ENCODE peak calls at places on chromosomes 2 and 18, in ten cellular contexts. One of them, this sample, is unnamed.

GRCh38 chr2:219475697-219476604 is 22.7 kb upstream of the GMPPA start:
- DNase-seq in keratinocyte: no peak
- DNase-seq in psoas muscle: peak
- DNase-seq in ascending aorta: peak
- DNase-seq in AG10803: peak
- DNase-seq in endothelial cell: peak
- DNase-seq in lower leg skin: no peak
- DNase-seq in choroid plexus epithelial cell: peak
- DNase-seq in ovary: peak
- DNase-seq in natural killer cell: peak
- DNase-seq in this sample: peak

GRCh38 chr2:54649191-54649590 is 74.3 kb upstream of the EML6 start:
- DNase-seq in keratinocyte: no peak
- DNase-seq in psoas muscle: no peak
- DNase-seq in ascending aorta: no peak
- DNase-seq in AG10803: no peak
- DNase-seq in endothelial cell: no peak
- DNase-seq in lower leg skin: no peak
- DNase-seq in choroid plexus epithelial cell: no peak
- DNase-seq in ovary: no peak
- DNase-seq in natural killer cell: no peak
- DNase-seq in this sample: no peak

GRCh38 chr18:10754128-10754527 is 228.3 kb downstream of the NAPG start:
- DNase-seq in keratinocyte: no peak
- DNase-seq in psoas muscle: no peak
- DNase-seq in ascending aorta: no peak
- DNase-seq in AG10803: no peak
- DNase-seq in endothelial cell: no peak
- DNase-seq in lower leg skin: no peak
- DNase-seq in choroid plexus epithelial cell: no peak
- DNase-seq in ovary: no peak
- DNase-seq in natural killer cell: no peak
- DNase-seq in this sample: no peak

GRCh38 chr2:118059919-118060478 is 28.3 kb upstream of the INSIG2 start:
- DNase-seq in keratinocyte: no peak
- DNase-seq in psoas muscle: no peak
- DNase-seq in ascending aorta: no peak
- DNase-seq in AG10803: peak
- DNase-seq in endothelial cell: no peak
- DNase-seq in lower leg skin: no peak
- DNase-seq in choroid plexus epithelial cell: peak
- DNase-seq in ovary: no peak
- DNase-seq in natural killer cell: no peak
- DNase-seq in this sample: no peak

GRCh38 chr18:47883771-47884413 is 46.6 kb downstream of the SMAD2 start:
- DNase-seq in keratinocyte: peak
- DNase-seq in psoas muscle: no peak
- DNase-seq in ascending aorta: no peak
- DNase-seq in AG10803: peak
- DNase-seq in endothelial cell: no peak
- DNase-seq in lower leg skin: no peak
- DNase-seq in choroid plexus epithelial cell: peak
- DNase-seq in ovary: peak
- DNase-seq in natural killer cell: no peak
- DNase-seq in this sample: no peak

GRCh38 chr2:142822190-142822589 is 55.3 kb upstream of the KYNU start:
- DNase-seq in keratinocyte: no peak
- DNase-seq in psoas muscle: no peak
- DNase-seq in ascending aorta: no peak
- DNase-seq in AG10803: no peak
- DNase-seq in endothelial cell: no peak
- DNase-seq in lower leg skin: no peak
- DNase-seq in choroid plexus epithelial cell: peak
- DNase-seq in ovary: no peak
- DNase-seq in natural killer cell: no peak
- DNase-seq in this sample: no peak

GRCh38 chr2:119488245-119489182 is 35.8 kb downstream of the SCTR start:
- DNase-seq in keratinocyte: no peak
- DNase-seq in psoas muscle: no peak
- DNase-seq in ascending aorta: no peak
- DNase-seq in AG10803: no peak
- DNase-seq in endothelial cell: no peak
- DNase-seq in lower leg skin: peak
- DNase-seq in choroid plexus epithelial cell: no peak
- DNase-seq in ovary: no peak
- DNase-seq in natural killer cell: no peak
- DNase-seq in this sample: no peak

GRCh38 chr2:213317929-213318328 is 33.7 kb downstream of the SPAG16 start:
- DNase-seq in keratinocyte: no peak
- DNase-seq in psoas muscle: no peak
- DNase-seq in ascending aorta: no peak
- DNase-seq in AG10803: peak
- DNase-seq in endothelial cell: no peak
- DNase-seq in lower leg skin: no peak
- DNase-seq in choroid plexus epithelial cell: peak
- DNase-seq in ovary: no peak
- DNase-seq in natural killer cell: no peak
- DNase-seq in this sample: no peak

GRCh38 chr18:38611036-38611964 is 1045.7 kb upstream of the CELF4 start:
- DNase-seq in keratinocyte: no peak
- DNase-seq in psoas muscle: no peak
- DNase-seq in ascending aorta: no peak
- DNase-seq in AG10803: no peak
- DNase-seq in endothelial cell: no peak
- DNase-seq in lower leg skin: no peak
- DNase-seq in choroid plexus epithelial cell: no peak
- DNase-seq in ovary: no peak
- DNase-seq in natural killer cell: no peak
- DNase-seq in this sample: no peak

GRCh38 chr2:95023222-95023597 is 2.3 kb upstream of the MAL start:
- DNase-seq in keratinocyte: no peak
- DNase-seq in psoas muscle: no peak
- DNase-seq in ascending aorta: no peak
- DNase-seq in AG10803: no peak
- DNase-seq in endothelial cell: no peak
- DNase-seq in lower leg skin: no peak
- DNase-seq in choroid plexus epithelial cell: no peak
- DNase-seq in ovary: no peak
- DNase-seq in natural killer cell: no peak
- DNase-seq in this sample: no peak

DNA sequence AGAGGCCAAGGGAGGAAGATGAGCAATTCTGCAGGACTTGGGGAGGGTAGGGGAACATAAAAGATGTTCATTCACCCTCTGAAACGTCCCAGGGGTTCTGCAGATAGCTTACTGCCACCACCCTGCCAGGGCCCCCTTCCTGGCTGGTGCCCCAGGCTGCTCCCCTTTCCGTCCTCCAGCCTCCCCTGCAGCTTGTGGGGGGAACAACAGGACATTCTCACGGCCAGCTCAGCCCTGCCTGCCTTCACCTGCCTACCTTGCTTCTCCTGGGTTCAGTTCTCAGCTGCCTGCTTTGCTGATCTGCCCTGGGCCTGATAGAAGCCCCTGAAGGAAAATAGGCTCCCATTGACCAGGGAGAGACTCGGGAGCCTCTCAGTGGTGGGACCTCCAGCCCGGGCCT is 251.1 kb downstream of the CELF4 start:
- DNase-seq in keratinocyte: no peak
- DNase-seq in psoas muscle: no peak
- DNase-seq in ascending aorta: no peak
- DNase-seq in AG10803: no peak
- DNase-seq in endothelial cell: no peak
- DNase-seq in lower leg skin: no peak
- DNase-seq in choroid plexus epithelial cell: no peak
- DNase-seq in ovary: no peak
- DNase-seq in natural killer cell: no peak
- DNase-seq in this sample: no peak
- TF ChIP-seq CTCF in keratinocyte: no peak
- TF ChIP-seq CTCF in psoas muscle: no peak
- TF ChIP-seq CTCF in ascending aorta: no peak
- TF ChIP-seq CTCF in AG10803: no peak
- TF ChIP-seq CTCF in endothelial cell: no peak
- TF ChIP-seq CTCF in lower leg skin: no peak
- TF ChIP-seq CTCF in choroid plexus epithelial cell: no peak
- TF ChIP-seq CTCF in ovary: no peak
- TF ChIP-seq CTCF in natural killer cell: no peak
- TF ChIP-seq CTCF in this sample: no peak

GRCh38 chr2:218465987-218466633 is 47.2 kb downstream of the VIL1 start:
- DNase-seq in keratinocyte: no peak
- DNase-seq in psoas muscle: no peak
- DNase-seq in ascending aorta: no peak
- DNase-seq in AG10803: peak
- DNase-seq in endothelial cell: no peak
- DNase-seq in lower leg skin: no peak
- DNase-seq in choroid plexus epithelial cell: peak
- DNase-seq in ovary: no peak
- DNase-seq in natural killer cell: no peak
- DNase-seq in this sample: no peak
- TF ChIP-seq CTCF in keratinocyte: peak
- TF ChIP-seq CTCF in psoas muscle: peak
- TF ChIP-seq CTCF in ascending aorta: peak
- TF ChIP-seq CTCF in AG10803: peak
- TF ChIP-seq CTCF in endothelial cell: peak
- TF ChIP-seq CTCF in lower leg skin: no peak
- TF ChIP-seq CTCF in choroid plexus epithelial cell: peak
- TF ChIP-seq CTCF in ovary: peak
- TF ChIP-seq CTCF in natural killer cell: peak
- TF ChIP-seq CTCF in this sample: peak

GRCh38 chr18:7876354-7876753 is 309.2 kb downstream of the PTPRM start:
- DNase-seq in keratinocyte: no peak
- DNase-seq in psoas muscle: no peak
- DNase-seq in ascending aorta: no peak
- DNase-seq in AG10803: no peak
- DNase-seq in endothelial cell: no peak
- DNase-seq in lower leg skin: no peak
- DNase-seq in choroid plexus epithelial cell: no peak
- DNase-seq in ovary: no peak
- DNase-seq in natural killer cell: no peak
- DNase-seq in this sample: no peak

GRCh38 chr18:7878265-7879173 is 311.4 kb downstream of the PTPRM start:
- DNase-seq in keratinocyte: no peak
- DNase-seq in psoas muscle: no peak
- DNase-seq in ascending aorta: no peak
- DNase-seq in AG10803: no peak
- DNase-seq in endothelial cell: no peak
- DNase-seq in lower leg skin: no peak
- DNase-seq in choroid plexus epithelial cell: no peak
- DNase-seq in ovary: no peak
- DNase-seq in natural killer cell: no peak
- DNase-seq in this sample: no peak

GRCh38 chr18:7879717-7880116 is 312.6 kb downstream of the PTPRM start:
- DNase-seq in keratinocyte: no peak
- DNase-seq in psoas muscle: no peak
- DNase-seq in ascending aorta: no peak
- DNase-seq in AG10803: no peak
- DNase-seq in endothelial cell: no peak
- DNase-seq in lower leg skin: no peak
- DNase-seq in choroid plexus epithelial cell: no peak
- DNase-seq in ovary: no peak
- DNase-seq in natural killer cell: no peak
- DNase-seq in this sample: no peak

GRCh38 chr18:7873316-7873715 is 306.2 kb downstream of the PTPRM start:
- DNase-seq in keratinocyte: no peak
- DNase-seq in psoas muscle: no peak
- DNase-seq in ascending aorta: no peak
- DNase-seq in AG10803: no peak
- DNase-seq in endothelial cell: no peak
- DNase-seq in lower leg skin: no peak
- DNase-seq in choroid plexus epithelial cell: no peak
- DNase-seq in ovary: no peak
- DNase-seq in natural killer cell: no peak
- DNase-seq in this sample: no peak

GRCh38 chr18:7877609-7878008 is 310.5 kb downstream of the PTPRM start:
- DNase-seq in keratinocyte: no peak
- DNase-seq in psoas muscle: no peak
- DNase-seq in ascending aorta: no peak
- DNase-seq in AG10803: no peak
- DNase-seq in endothelial cell: no peak
- DNase-seq in lower leg skin: no peak
- DNase-seq in choroid plexus epithelial cell: peak
- DNase-seq in ovary: no peak
- DNase-seq in natural killer cell: no peak
- DNase-seq in this sample: no peak
- TF ChIP-seq CTCF in keratinocyte: no peak
- TF ChIP-seq CTCF in psoas muscle: no peak
- TF ChIP-seq CTCF in ascending aorta: no peak
- TF ChIP-seq CTCF in AG10803: no peak
- TF ChIP-seq CTCF in endothelial cell: no peak
- TF ChIP-seq CTCF in lower leg skin: no peak
- TF ChIP-seq CTCF in choroid plexus epithelial cell: peak
- TF ChIP-seq CTCF in ovary: no peak
- TF ChIP-seq CTCF in natural killer cell: no peak
- TF ChIP-seq CTCF in this sample: no peak

DNA sequence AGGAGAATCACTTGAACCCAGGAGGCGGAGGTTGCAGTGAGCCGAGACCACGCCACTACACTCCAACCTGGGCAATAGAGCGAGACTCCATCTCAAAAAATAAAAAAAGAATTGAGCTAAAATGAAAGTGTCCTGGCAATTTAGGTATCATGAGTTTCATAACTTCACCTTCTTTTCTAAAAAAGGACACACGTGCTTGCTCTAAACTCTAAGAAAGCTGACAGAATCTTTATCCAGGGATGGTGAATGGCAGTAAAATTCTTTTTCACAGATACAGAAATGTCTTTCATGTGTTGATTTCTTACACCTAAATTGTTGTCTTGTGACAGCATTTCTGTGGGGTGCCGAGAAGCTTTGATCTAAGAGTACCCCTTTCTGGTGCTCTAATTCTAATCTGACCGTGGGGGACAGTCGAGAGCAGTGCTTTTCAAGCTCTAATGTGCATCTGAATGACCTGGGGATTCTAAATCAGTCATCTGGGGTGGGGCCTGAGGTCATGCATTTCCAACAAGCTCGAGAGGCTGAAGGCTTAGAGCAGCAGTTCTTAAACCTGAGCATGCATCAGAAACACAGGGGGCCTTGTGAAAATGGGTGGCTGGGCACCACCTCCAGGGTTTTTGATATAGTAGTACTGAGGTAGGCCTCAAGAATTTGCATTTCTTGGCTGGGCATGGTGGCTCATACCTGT is 42.1 kb upstream of the REL start:
- DNase-seq in keratinocyte: no peak
- DNase-seq in psoas muscle: no peak
- DNase-seq in ascending aorta: no peak
- DNase-seq in AG10803: no peak
- DNase-seq in endothelial cell: no peak
- DNase-seq in lower leg skin: no peak
- DNase-seq in choroid plexus epithelial cell: no peak
- DNase-seq in ovary: no peak
- DNase-seq in natural killer cell: no peak
- DNase-seq in this sample: no peak
- TF ChIP-seq CTCF in keratinocyte: no peak
- TF ChIP-seq CTCF in psoas muscle: no peak
- TF ChIP-seq CTCF in ascending aorta: no peak
- TF ChIP-seq CTCF in AG10803: no peak
- TF ChIP-seq CTCF in endothelial cell: no peak
- TF ChIP-seq CTCF in lower leg skin: no peak
- TF ChIP-seq CTCF in choroid plexus epithelial cell: no peak
- TF ChIP-seq CTCF in ovary: no peak
- TF ChIP-seq CTCF in natural killer cell: no peak
- TF ChIP-seq CTCF in this sample: no peak

This sample was measured in progenitor cell of endocrine pancreas.